ENCODE peak calls at places on chromosomes 1 and 21, in eight cellular contexts. Y is fibroblast of villous mesenchyme, L is epithelial cell of esophagus, N is lower lobe of right lung, C is AG10803, F is left ventricle myocardium inferior, M is AG09309, B is brain microvascular endothelial cell. I is an unnamed sample.
A peak's percentile ranks its signal among the peaks of the same experiment; 100 is the strongest.

GRCh38 chr1:224259986-224260385 is 70.0 kb downstream of the NVL start:
- DNase-seq in Y (no peak), L (no peak), N (no peak), C (peak; percentile 3), F (no peak), M (no peak), B (no peak), I (peak; percentile 60)

GRCh38 chr1:159421821-159422220 is 10.2 kb upstream of the OR10J4 start:
- DNase-seq in Y (no peak), L (no peak), N (no peak), C (no peak), F (no peak), M (no peak), B (no peak), I (no peak)

GRCh38 chr1:91895832-91896556 is 10.0 kb upstream of the TGFBR3 start:
- DNase-seq in Y (peak; percentile 47), L (no peak), N (no peak), C (no peak), F (no peak), M (no peak), B (no peak), I (no peak)

GRCh38 chr1:151711044-151711800 is 5.4 kb downstream of the CELF3 start:
- DNase-seq in Y (no peak), L (no peak), N (no peak), C (no peak), F (no peak), M (no peak), B (no peak), I (no peak)

GRCh38 chr1:228206582-228207351 is 1.1 kb upstream of the OBSCN start:
- DNase-seq in Y (no peak), L (no peak), N (no peak), C (no peak), F (no peak), M (no peak), B (no peak), I (no peak)

GRCh38 chr1:89865498-89866385 is 44.9 kb downstream of the LRRC8D start:
- DNase-seq in Y (peak; percentile 89), L (peak; percentile 86), N (no peak), C (peak; percentile 79), F (no peak), M (peak; percentile 61), B (peak; percentile 57), I (peak; percentile 75)

GRCh38 chr1:165501975-165502358 is 41.8 kb upstream of the LRRC52 start:
- DNase-seq in Y (no peak), L (no peak), N (no peak), C (no peak), F (no peak), M (no peak), B (no peak), I (no peak)

GRCh38 chr1:31725777-31726535 is 22.1 kb upstream of the COL16A1 start:
- DNase-seq in Y (no peak), L (no peak), N (no peak), C (no peak), F (no peak), M (no peak), B (no peak), I (no peak)

GRCh38 chr1:224212618-224213037 is 29.6 kb downstream of the DEGS1 start:
- DNase-seq in Y (peak; percentile 20), L (no peak), N (peak; percentile 57), C (no peak), F (no peak), M (no peak), B (no peak), I (peak; percentile 42)

GRCh38 chr21:37560385-37560784 is 193.8 kb downstream of the DYRK1A start:
- DNase-seq in Y (no peak), L (no peak), N (no peak), C (no peak), F (peak; percentile 55), M (no peak), B (no peak), I (no peak)
- TF ChIP-seq CTCF in Y (no peak), L (no peak), N (no peak), C (no peak), F (no peak), M (no peak), B (no peak), I (no peak)

DNA sequence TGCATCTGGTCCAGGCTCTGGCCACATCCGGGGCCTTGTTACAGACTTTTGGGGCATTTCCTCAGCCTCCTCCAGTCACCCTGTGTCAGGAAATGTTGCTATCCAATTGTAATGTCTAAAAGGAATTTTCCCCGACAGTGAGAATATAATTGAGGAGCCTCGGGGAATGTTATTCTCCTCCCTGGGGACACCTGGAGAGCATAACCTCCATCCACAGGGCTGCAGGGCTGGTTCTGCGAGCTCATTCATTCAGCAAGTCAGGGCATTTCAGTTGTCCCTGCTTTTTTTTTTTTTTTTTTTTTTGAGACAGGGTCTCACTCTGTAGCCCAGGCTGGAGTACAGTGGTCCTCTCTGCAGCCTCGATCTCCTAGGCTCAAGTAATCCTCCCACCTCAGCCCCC is 72.6 kb downstream of the MDM4 start:
- DNase-seq in Y (no peak), L (no peak), N (no peak), C (no peak), F (no peak), M (no peak), B (no peak), I (no peak)
- H3K4me3 ChIP-seq in Y (no peak overlapping the region), L (no peak overlapping the region), N (no peak overlapping the region), C (no peak overlapping the region), F (no peak overlapping the region), M (no peak overlapping the region), B (no peak overlapping the region), I (no peak overlapping the region)

DNA sequence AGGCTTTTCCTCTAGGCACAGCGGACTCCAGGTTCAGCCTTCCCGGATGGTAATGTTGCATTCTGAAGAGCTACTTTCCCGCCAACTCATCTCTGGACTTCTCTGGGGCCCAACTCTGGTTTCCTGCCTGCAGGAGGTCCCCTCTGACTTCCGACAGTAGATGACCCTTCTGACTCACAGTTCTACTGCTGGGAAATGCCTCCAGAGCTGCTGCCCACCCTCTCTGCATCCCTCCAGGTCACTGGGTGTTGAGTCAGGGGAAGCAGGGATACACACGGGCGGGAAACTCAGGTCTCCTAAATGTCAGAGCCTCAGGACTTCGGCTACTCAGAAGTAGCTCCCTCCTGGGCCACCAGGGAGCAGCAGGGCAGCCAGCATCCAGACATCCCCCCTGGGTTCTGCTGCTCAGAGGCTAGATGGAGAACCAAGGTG is 2.1 kb upstream of the KIF21B start:
- DNase-seq in Y (no peak), L (no peak), N (no peak), C (no peak), F (no peak), M (no peak), B (peak; percentile 30), I (peak; percentile 42)
- TF ChIP-seq CTCF in Y (peak; percentile 47), L (peak; percentile 11), N (no peak), C (peak; percentile 17), F (no peak), M (peak; percentile 52), B (peak; percentile 74), I (peak; percentile 51)

GRCh38 chr1:26158271-26159112 is at the start of gene FAM110D:
- DNase-seq in Y (no peak), L (no peak), N (no peak), C (no peak), F (peak; percentile 45), M (no peak), B (no peak), I (no peak)

GRCh38 chr1:26162220-26162703 is 3.4 kb downstream of the FAM110D start:
- DNase-seq in Y (no peak), L (no peak), N (no peak), C (no peak), F (no peak), M (no peak), B (no peak), I (peak; percentile 37)

GRCh38 chr1:26161408-26162219 is 2.7 kb downstream of the FAM110D start:
- DNase-seq in Y (peak; percentile 45), L (peak; percentile 50), N (peak; percentile 70), C (peak; percentile 39), F (peak; percentile 74), M (no peak), B (no peak), I (peak; percentile 51)

GRCh38 chr1:26160527-26161407 is 1.9 kb downstream of the FAM110D start:
- DNase-seq in Y (no peak), L (no peak), N (no peak), C (no peak), F (no peak), M (no peak), B (no peak), I (no peak)

GRCh38 chr1:26159113-26160039 is 497 bp downstream of the FAM110D start:
- DNase-seq in Y (no peak), L (no peak), N (no peak), C (no peak), F (peak; percentile 63), M (no peak), B (no peak), I (no peak)
- H3K4me3 ChIP-seq in Y (no peak overlapping the region), L (no peak overlapping the region), N (peak overlapping the region; percentile 62), C (no peak overlapping the region), F (peak overlapping the region; percentile 68), M (no peak overlapping the region), B (no peak overlapping the region), I (no peak overlapping the region)

DNA sequence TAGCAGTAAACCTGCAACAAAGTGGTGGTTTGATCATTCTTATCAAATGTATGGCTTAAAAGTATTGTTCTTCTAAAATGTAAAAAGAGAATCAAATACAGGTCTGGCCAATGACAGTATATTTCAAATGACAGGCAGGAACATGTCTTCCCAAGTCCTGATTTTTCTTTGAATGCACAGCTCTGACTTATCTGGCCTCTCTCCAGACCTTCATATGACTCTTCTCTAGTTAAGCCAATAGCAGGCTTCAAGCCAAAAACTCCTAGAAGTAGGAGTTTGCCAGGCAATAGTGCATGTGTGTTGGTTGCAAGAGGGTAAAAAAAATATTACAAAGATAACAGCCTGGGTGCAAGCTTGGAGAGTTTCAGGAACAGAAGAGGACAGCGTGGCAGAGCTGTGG is 345.5 kb downstream of the SMYD3 start:
- DNase-seq in Y (peak; percentile 64), L (peak; percentile 94), N (no peak), C (peak; percentile 75), F (no peak), M (peak; percentile 49), B (peak; percentile 52), I (peak; percentile 69)
- TF ChIP-seq CTCF in Y (no peak), L (no peak), N (no peak), C (no peak), F (no peak), M (no peak), B (no peak), I (no peak)

DNA sequence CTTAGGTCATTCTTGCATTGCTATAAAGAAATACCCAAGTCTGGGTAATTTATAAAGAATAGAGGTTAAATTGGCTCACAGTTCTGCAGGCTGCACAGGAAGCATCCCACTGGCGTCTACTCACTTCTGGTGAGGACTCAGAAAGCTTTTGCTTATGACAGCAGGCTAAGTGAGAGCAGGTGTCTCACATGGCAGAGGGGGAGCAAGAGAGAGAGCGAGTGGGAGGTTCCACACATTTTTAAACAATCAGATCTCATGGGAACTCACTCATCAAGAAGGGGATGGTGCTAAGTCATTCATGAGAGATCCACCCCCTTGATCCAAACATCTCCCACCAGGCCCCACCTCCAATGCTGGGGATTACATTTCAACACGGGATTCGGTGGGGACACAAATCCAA is 13.6 kb upstream of the RGS4 start:
- DNase-seq in Y (no peak), L (no peak), N (no peak), C (no peak), F (no peak), M (no peak), B (no peak), I (no peak)
- H3K4me3 ChIP-seq in Y (no peak overlapping the region), L (no peak overlapping the region), N (no peak overlapping the region), C (no peak overlapping the region), F (no peak overlapping the region), M (no peak overlapping the region), B (no peak overlapping the region), I (no peak overlapping the region)